ENCODE peak calls at places on chromosomes 4 and X, in ten cellular contexts. U, D, P, A, T, N, X, M, C and V are unnamed samples.

GRCh38 chrX:46812445-46812844 is 24.4 kb upstream of the RP2 start:
- DNase-seq in X (peak; percentile 15), C (peak; percentile 86), T (no peak), N (no peak), D (no peak), U (no peak), A (no peak), M (no peak), P (no peak), V (no peak)

GRCh38 chrX:107716816-107717700 is 58.5 kb downstream of the TSC22D3 start:
- DNase-seq in C (peak; percentile 69), P (peak; percentile 93), N (peak; percentile 89), D (peak; percentile 62), U (peak; percentile 34), M (peak; percentile 62), T (peak; percentile 44), A (peak; percentile 89), X (peak; percentile 58), V (peak; percentile 84)

GRCh38 chr4:170657761-170658160 is 568.0 kb upstream of the AADAT start:
- DNase-seq in X (peak; percentile 35), M (no peak), D (no peak), U (no peak), N (no peak), C (peak; percentile 27), A (no peak), P (no peak), T (no peak), V (no peak)

GRCh38 chrX:68627986-68628385 is 19.5 kb upstream of the STARD8 start:
- DNase-seq in C (no peak), M (no peak), T (no peak), U (no peak), P (no peak), X (no peak), D (no peak), N (no peak), A (no peak), V (no peak)

GRCh38 chrX:48461830-48462229 is 8.2 kb downstream of the SLC38A5 start:
- DNase-seq in D (no peak), A (no peak), C (no peak), M (no peak), X (peak; percentile 93), U (no peak), N (no peak), T (no peak), P (no peak), V (no peak)

GRCh38 chr4:119536572-119537528 is 91.8 kb downstream of the PDE5A start:
- DNase-seq in P (no peak), C (peak; percentile 5), T (no peak), X (peak; percentile 45), N (no peak), A (no peak), M (no peak), U (no peak), D (no peak), V (no peak)

GRCh38 chrX:54358424-54359211 is 772 bp upstream of the WNK3 start:
- DNase-seq in C (no peak), A (no peak), D (peak; percentile 31), N (no peak), T (peak; percentile 36), U (no peak), X (peak; percentile 34), M (peak; percentile 70), P (peak; percentile 92), V (peak; percentile 3)

GRCh38 chrX:9790866-9791265 is 4.6 kb downstream of the SHROOM2 start:
- DNase-seq in N (no peak), P (no peak), T (no peak), A (no peak), D (no peak), U (no peak), X (peak; percentile 83), C (no peak), M (no peak), V (no peak)

GRCh38 chr4:68283714-68284113 is 38.2 kb upstream of the TMPRSS11B start:
- DNase-seq in X (peak; percentile 69), D (no peak), C (peak; percentile 60), A (no peak), T (no peak), M (no peak), N (no peak), U (no peak), P (no peak), V (no peak)

GRCh38 chrX:110741213-110741796 is 54.3 kb downstream of the CHRDL1 start:
- DNase-seq in C (peak; percentile 10), N (peak; percentile 66), A (no peak), T (no peak), P (peak; percentile 54), M (no peak), D (no peak), U (peak; percentile 64), X (peak; percentile 72), V (no peak)

GRCh38 chr4:124633285-124633941 is 79.1 kb downstream of the ANKRD50 start:
- DNase-seq in P (no peak), A (no peak), T (no peak), U (no peak), M (no peak), X (peak; percentile 57), N (no peak), C (no peak), D (no peak), V (no peak)

GRCh38 chr4:182297659-182298058 is 54.5 kb downstream of the TENM3 start:
- DNase-seq in X (peak; percentile 40), T (no peak), N (no peak), C (no peak), U (peak; percentile 65), M (no peak), D (no peak), A (no peak), P (no peak), V (no peak)

GRCh38 chrX:104522386-104522785 is 43.6 kb upstream of the IL1RAPL2 start:
- DNase-seq in T (no peak), X (no peak), D (no peak), U (no peak), M (no peak), A (no peak), N (no peak), C (no peak), P (peak; percentile 58), V (no peak)

GRCh38 chr4:67892905-67893304 is 9.1 kb upstream of the TMPRSS11D start:
- DNase-seq in C (no peak), X (peak; percentile 29), T (no peak), U (no peak), M (no peak), N (no peak), P (peak; percentile 80), A (no peak), D (no peak), V (no peak)

GRCh38 chr4:173490817-173491518 is 39.1 kb downstream of the HAND2 start:
- DNase-seq in U (peak; percentile 54), P (peak; percentile 67), D (no peak), N (peak; percentile 86), C (peak; percentile 39), T (no peak), X (peak; percentile 24), A (no peak), M (no peak), V (no peak)

GRCh38 chrX:150983526-150984163 is 510 bp downstream of the HMGB3 start:
- DNase-seq in P (no peak), D (no peak), N (no peak), U (no peak), X (no peak), A (no peak), C (no peak), M (no peak), T (no peak), V (no peak)

GRCh38 chrX:95662200-95662599 is 1022.4 kb upstream of the DIAPH2 start:
- DNase-seq in N (peak; percentile 24), C (no peak), M (no peak), A (no peak), P (no peak), T (no peak), D (no peak), U (no peak), X (no peak), V (no peak)

GRCh38 chrX:38192007-38192625 is 28.6 kb downstream of the SRPX start:
- DNase-seq in C (peak; percentile 44), A (no peak), M (no peak), D (no peak), P (peak; percentile 65), N (peak; percentile 2), U (peak; percentile 15), X (peak; percentile 39), T (no peak), V (no peak)

GRCh38 chr4:71231073-71231752 is 107.6 kb upstream of the SLC4A4 start:
- DNase-seq in N (no peak), D (peak; percentile 40), P (no peak), T (no peak), C (no peak), A (no peak), M (peak; percentile 37), X (peak; percentile 58), U (peak; percentile 90), V (no peak)

GRCh38 chr4:128635141-128635911 is 174.2 kb upstream of the JADE1 start:
- DNase-seq in N (no peak), D (peak; percentile 32), C (no peak), P (peak; percentile 64), M (peak; percentile 76), T (peak; percentile 72), A (no peak), U (no peak), X (peak; percentile 37), V (no peak)

GRCh38 chr4:169030575-169030982 is 20.5 kb upstream of the CBR4 start:
- DNase-seq in M (no peak), A (no peak), N (no peak), T (no peak), C (peak; percentile 43), D (no peak), X (no peak), P (no peak), U (no peak), V (no peak)

GRCh38 chr4:169013396-169013795 is 3.3 kb upstream of the CBR4 start:
- DNase-seq in P (no peak), M (no peak), N (no peak), D (no peak), U (no peak), A (no peak), X (no peak), T (no peak), C (no peak), V (no peak)